ENCODE peak calls at places on chromosomes 6 and 20, in six cellular contexts. X is K562, U is GM12878, J is endothelial cell of umbilical vein, D is A549, N is HepG2. V is an unnamed sample.

GRCh38 chr20:49969234-49969633 is 13.5 kb upstream of the SNAI1 start:
- DNase-seq in N (no peak), X (no peak), D (no peak), U (no peak), J (no peak), V (no peak)

GRCh38 chr6:138424004-138424904 is 20.2 kb downstream of the HEBP2 start:
- DNase-seq in N (no peak), J (no peak), X (no peak), U (no peak), D (no peak), V (no peak)

GRCh38 chr6:136723780-136724179 is 68.5 kb downstream of the MAP3K5 start:
- DNase-seq in N (no peak), U (peak), X (no peak), D (no peak), J (peak), V (peak)

GRCh38 chr6:8131265-8131897 is 29.0 kb upstream of the EEF1E1 start:
- DNase-seq in N (peak), U (no peak), X (peak), D (peak), J (peak), V (peak)

GRCh38 chr20:63525185-63525584 is 4.6 kb downstream of the PPDPF start:
- DNase-seq in N (no peak), U (no peak), J (no peak), X (no peak), D (no peak), V (no peak)

GRCh38 chr20:34410331-34410730 is 47.3 kb downstream of the ITCH start:
- DNase-seq in D (no peak), U (no peak), N (no peak), X (no peak), J (no peak), V (no peak)

GRCh38 chr6:104281370-104281769 is 578.3 kb downstream of the HACE1 start:
- DNase-seq in N (no peak), U (no peak), J (no peak), D (no peak), X (no peak), V (peak)

GRCh38 chr6:43878823-43879495 is 108.9 kb downstream of the VEGFA start:
- DNase-seq in N (no peak), U (no peak), J (no peak), D (no peak), X (no peak), V (peak)

GRCh38 chr6:126897779-126898178 is 220.7 kb upstream of the RSPO3 start:
- DNase-seq in J (no peak), X (no peak), D (no peak), U (no peak), N (no peak), V (no peak)

GRCh38 chr6:87664943-87665342 is 37.1 kb downstream of the AKIRIN2 start:
- DNase-seq in D (no peak), N (no peak), X (no peak), U (no peak), J (no peak), V (no peak)

GRCh38 chr6:36955136-36955535 is 598 bp downstream of the PI16 start:
- DNase-seq in J (no peak), N (no peak), D (no peak), X (no peak), U (no peak), V (no peak)

GRCh38 chr20:8434326-8434876 is 302.3 kb downstream of the PLCB1 start:
- DNase-seq in D (no peak), X (no peak), U (no peak), J (no peak), N (no peak), V (peak)

GRCh38 chr20:56411759-56412472 is at the start of gene CASS4:
- DNase-seq in N (peak), X (peak), D (no peak), U (no peak), J (peak), V (peak)
- TF ChIP-seq POLR2A in N (no peak), X (no peak), D (no peak), U (no peak), J (no peak), V (no peak)

DNA sequence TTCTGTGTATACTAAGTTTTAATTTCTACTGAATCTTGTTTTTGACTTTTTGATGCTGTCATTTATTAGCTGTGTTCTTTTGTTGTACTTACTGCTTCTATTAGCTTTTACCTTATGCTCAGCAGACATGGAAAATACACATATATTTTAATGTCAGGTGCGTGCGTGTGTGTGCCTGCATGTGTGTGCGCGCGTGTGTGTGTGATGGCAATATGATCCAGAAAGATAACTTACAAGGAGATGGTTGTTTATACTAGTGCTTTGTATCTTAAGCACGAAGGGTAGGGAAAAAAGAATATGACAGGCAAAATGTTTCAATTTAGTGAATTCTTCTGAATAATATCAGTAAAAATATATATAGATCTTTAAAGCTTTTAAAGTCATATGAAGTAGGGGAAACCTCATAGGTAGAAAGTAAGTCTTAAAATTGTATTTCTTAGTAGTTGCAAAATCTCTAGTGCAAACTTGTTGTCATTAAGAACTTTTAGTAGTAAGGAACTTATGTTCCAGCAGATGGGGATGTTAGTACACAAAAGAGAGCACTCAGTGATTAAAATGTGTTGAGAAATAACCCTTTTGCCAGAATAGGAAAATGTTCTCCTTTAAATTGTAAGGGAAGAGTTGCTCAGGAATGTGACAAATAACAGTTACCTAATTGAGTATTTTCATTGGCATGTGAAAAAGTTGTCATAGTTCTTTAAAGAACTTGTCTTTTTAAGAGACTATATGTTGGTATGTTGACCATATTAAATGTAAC is 13.2 kb downstream of the QKI start:
- DNase-seq in N (peak), D (no peak), X (no peak), J (peak), U (no peak), V (peak)
- TF ChIP-seq CTCF in N (peak), D (peak), X (no peak), J (no peak), U (no peak), V (no peak)

DNA sequence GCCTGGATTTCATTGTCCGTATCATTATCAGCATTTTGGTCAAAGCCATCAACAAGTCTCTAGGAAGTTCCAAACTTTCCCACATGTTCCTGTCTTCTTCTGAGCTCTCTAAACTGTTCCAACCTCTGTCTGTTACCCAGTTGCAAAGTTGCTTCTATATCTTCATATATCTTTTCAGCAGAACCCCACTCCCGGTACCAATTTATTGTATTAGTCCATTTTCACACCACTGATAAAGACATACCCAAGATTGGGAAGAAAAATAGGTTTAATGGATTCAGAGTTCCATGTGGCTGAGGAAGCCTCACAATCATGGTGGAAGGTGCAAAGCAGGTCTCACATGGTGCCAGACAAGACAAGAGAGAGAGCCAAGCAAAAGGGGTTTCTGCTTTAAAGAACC is 293.2 kb downstream of the EPM2A start:
- DNase-seq in U (no peak), X (no peak), N (no peak), D (no peak), J (no peak), V (no peak)
- TF ChIP-seq MYC in U (no peak), X (no peak), N (no peak), D (no peak), J (no peak), V (no peak)

DNA sequence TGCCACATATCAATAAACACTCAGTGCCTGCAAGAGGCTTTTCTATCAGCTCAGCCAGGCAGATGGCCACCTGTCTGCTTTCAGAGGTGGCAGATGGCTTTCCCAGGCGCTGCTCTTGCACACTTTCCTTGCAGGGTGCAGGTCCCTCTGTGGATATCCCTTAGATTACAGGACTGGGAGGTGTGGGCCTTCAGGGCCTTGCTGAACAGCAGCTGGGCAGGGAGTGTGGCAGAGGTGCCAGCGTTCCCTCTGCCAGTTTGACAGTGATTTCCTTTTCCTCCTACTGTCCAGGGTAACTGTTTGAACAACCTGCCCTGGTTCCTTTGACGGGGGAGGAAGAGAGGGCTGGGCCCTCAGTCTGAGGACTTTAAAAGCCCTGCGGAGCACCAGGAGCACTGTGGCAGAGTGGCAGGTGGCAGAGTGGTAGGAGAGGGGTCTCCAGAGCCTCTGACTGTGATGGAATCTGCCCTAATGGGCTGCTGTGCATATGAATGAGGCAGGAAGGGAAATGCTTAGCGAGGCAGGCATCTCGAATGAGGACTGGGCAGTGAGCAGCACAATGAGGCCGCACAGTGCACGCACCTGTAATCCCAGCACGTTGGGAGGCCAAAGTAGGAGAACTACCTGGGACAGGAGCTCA is 34.2 kb downstream of the ABHD12 start:
- DNase-seq in X (no peak), D (no peak), U (no peak), J (no peak), N (no peak), V (no peak)
- TF ChIP-seq POLR2A in X (no peak), D (no peak), U (no peak), J (no peak), N (no peak), V (no peak)

DNA sequence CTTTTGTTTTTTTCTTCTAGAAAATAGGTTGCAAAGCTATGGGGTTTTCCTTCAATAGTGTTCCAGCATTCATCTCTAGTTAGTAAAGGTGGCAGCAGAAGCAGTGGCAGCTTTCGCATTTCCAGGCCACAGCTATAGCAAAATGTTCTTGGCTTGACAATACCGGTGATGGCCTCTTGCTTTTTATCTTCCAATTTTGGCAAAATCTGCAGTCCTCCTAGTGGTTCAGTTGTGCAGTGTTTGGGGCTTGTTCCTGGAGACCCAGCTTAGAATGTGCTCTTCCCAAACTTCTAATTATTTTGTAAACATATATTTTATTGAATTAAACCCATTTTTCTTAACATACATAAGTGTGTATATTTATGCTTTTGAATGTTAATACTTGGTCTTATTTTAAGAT is 370.6 kb upstream of the MAN1A1 start:
- DNase-seq in N (peak), D (no peak), X (peak), J (no peak), U (no peak), V (no peak)
- TF ChIP-seq CTCF in N (no peak), D (no peak), X (peak), J (no peak), U (no peak), V (peak)

GRCh38 chr20:44745560-44746366 is at the start of gene KCNK15:
- DNase-seq in X (peak), D (no peak), J (no peak), N (no peak), U (no peak), V (no peak)

GRCh38 chr20:44743080-44743701 is 2.5 kb upstream of the KCNK15 start:
- DNase-seq in N (no peak), X (no peak), J (no peak), D (no peak), U (no peak), V (no peak)

GRCh38 chr20:44743916-44744655 is 1.6 kb upstream of the KCNK15 start:
- DNase-seq in U (no peak), N (no peak), X (no peak), J (no peak), D (no peak), V (no peak)

GRCh38 chr20:44746367-44747165 is 901 bp downstream of the KCNK15 start:
- DNase-seq in U (no peak), N (no peak), D (no peak), X (no peak), J (no peak), V (no peak)

DNA sequence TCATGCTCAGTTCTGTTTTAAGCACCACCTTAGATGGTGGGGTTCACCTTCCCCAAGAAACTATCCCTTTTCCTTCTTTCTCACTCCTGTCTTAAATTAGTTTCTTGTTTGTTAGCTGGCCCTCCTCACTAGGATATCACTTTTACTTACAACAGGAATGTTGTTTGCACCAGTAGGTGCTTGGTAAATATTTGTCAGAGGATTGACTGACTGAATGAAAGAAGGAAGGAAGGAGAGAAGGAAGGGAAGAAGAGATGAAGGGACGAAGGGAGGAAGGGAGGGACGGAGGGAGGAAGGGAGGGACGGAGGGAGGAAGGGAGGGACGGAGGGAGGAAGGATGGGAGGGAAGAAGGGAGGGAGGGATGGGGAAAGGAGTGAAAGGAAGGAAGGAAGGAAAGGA is 543 bp upstream of the KCNK15 start:
- DNase-seq in X (no peak), J (no peak), D (no peak), N (no peak), U (no peak), V (no peak)
- TF ChIP-seq MYC in X (no peak), J (no peak), D (no peak), N (no peak), U (no peak), V (no peak)

GRCh38 chr6:166850677-166851076 is 105.7 kb downstream of the RNASET2 start:
- DNase-seq in N (no peak), U (no peak), D (no peak), X (peak), J (no peak), V (no peak)
- TF ChIP-seq POLR2A in N (no peak), U (no peak), D (no peak), X (no peak), J (no peak), V (no peak)

DNA sequence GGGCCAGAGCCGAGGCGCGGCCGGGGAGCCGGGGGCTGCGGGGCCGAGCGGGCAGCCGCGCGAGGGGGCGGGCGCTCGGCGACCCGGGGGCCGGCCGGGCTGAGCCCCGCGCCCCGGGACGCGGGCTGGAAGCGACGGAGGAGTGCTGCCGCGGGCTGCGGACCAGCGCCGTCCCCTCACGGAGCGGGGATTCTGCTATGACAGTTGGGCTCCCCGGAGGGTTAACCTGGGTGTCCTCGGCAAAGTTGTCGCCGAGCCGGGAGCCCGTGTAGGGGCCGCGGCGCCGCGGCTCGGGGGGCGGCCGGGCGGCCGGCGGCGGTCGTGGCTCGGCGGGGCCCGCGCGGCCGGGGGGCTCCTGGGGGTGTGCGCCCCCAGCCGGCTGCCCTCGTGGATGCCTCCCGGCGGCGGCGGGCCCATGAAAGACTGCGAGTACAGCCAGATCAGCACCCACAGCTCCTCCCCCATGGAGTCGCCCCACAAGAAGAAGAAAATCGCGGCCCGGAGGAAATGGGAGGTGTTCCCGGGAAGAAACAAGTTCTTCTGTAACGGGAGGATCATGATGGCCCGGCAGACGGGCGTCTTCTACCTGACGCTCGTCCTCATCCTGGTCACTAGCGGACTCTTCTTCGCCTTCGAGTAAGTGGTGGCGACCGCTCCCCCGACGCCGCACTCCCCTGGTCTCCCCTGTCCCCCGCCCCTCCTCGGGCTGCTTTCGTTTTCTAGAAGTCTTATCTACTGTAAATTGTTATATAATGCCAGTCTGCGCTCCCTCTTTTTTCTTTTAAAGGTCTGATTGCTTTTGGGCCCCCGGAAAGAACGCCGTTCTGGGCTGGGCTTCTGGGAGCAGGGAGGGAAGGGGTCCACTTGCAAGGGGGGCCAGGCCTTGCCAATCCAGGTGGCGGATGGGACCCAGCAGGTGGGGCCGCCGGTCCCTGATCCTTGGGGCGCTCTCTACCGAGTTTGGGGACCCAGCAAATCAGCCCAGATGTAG is 936 bp downstream of the ZDHHC14 start:
- DNase-seq in J (peak), N (peak), D (peak), U (no peak), X (peak), V (peak)
- TF ChIP-seq CTCF in J (peak), N (peak), D (peak), U (no peak), X (peak), V (no peak)

DNA sequence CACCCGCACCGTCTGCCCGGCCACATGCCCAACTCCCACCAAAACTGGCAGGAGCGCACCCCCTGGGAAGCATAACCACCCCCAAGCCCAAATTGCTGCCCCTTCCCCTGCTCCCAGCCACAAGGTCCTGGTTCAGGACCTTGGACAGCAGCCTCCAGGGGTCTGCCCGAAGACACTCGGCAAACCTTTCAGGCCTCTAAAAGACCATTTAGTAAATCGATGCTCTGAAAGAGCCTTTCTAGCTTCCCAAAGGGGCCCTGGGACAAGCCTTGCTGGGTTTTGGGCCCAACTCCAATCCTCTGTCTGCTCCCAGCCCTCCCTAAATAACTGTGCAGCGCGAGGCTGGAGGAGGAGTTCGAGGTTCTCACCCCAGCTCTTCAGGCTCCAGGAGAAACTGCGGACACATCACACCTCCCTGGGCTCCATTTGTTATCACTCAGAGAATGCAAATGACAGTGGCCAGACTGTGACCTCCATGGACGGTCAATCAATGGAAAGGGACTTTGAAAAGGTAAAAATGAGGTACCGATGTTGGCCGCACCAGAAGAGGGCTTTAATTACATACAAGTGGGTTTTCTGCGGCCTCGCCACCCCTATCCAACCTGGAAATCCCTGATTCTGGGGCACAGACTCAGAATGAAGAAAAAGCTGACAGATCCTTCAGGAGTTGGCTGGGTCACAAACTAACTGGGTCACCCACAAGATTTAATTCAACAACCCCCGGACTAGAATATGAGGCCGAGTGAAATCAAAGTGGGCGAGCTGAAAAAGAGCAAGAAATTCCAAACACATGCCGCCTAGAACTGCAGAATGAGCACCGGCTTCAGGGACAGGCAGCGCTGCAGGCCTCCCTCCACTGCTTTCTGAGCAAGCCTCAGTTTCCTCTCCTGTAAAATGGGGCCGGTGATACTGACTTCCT is 30.2 kb downstream of the GRM4 start:
- DNase-seq in J (peak), N (no peak), U (no peak), X (peak), D (no peak), V (peak)
- TF ChIP-seq MYC in J (no peak), N (no peak), U (no peak), X (no peak), D (no peak), V (no peak)